ENCODE peak calls at places on chromosomes 7 and 10, in four cellular contexts. K is epithelial cell of proximal tubule, A is prostate gland, W is fibroblast of mammary gland. R is an unnamed sample.

GRCh38 chr7:26705567-26705966 is 158.8 kb downstream of the SKAP2 start:
- DNase-seq in K (peak), A (peak), W (peak), R (no peak)

GRCh38 chr7:139673230-139673629 is 104.6 kb downstream of the HIPK2 start:
- DNase-seq in K (no peak), A (no peak), W (no peak), R (no peak)

GRCh38 chr10:13404305-13404759 is 56.2 kb upstream of the SEPHS1 start:
- DNase-seq in K (no peak), A (no peak), W (no peak), R (no peak)

GRCh38 chr7:134593530-134594392 is 44.9 kb downstream of the AKR1B15 start:
- DNase-seq in K (peak), A (peak), W (peak), R (no peak)

GRCh38 chr10:101244321-101245050 is 15.2 kb upstream of the LBX1 start:
- DNase-seq in K (no peak), A (no peak), W (peak), R (no peak)

GRCh38 chr7:155796381-155797261 is 15.6 kb downstream of the SHH start:
- DNase-seq in K (no peak), A (peak), W (no peak), R (no peak)

GRCh38 chr10:92242910-92243671 is 47.8 kb downstream of the CPEB3 start:
- DNase-seq in K (no peak), A (peak), W (peak), R (no peak)

GRCh38 chr10:30493609-30494530 is 59.9 kb downstream of the MAP3K8 start:
- DNase-seq in K (no peak), A (no peak), W (peak), R (no peak)

GRCh38 chr10:27745719-27746363 is at the start of gene MKX:
- DNase-seq in K (no peak), A (peak), W (peak), R (no peak)

GRCh38 chr7:131250331-131250730 is 77.3 kb upstream of the MKLN1 start:
- DNase-seq in K (no peak), A (no peak), W (no peak), R (no peak)

GRCh38 chr7:113120647-113121046 is 2.3 kb upstream of the SMIM30 start:
- DNase-seq in K (no peak), A (no peak), W (peak), R (no peak)

GRCh38 chr7:76372984-76373833 is 14.4 kb upstream of the YWHAG start:
- DNase-seq in K (no peak), A (no peak), W (peak), R (no peak)

GRCh38 chr7:151383638-151384351 is 26.0 kb downstream of the WDR86 start:
- DNase-seq in K (no peak), A (no peak), W (no peak), R (no peak)

GRCh38 chr10:69486922-69487730 is 35.9 kb downstream of the TSPAN15 start:
- DNase-seq in K (peak), A (no peak), W (no peak), R (no peak)

GRCh38 chr7:140403878-140404564 is at the start of gene RAB19:
- DNase-seq in K (no peak), A (peak), W (no peak), R (no peak)

GRCh38 chr7:29442146-29442545 is 121.5 kb upstream of the PRR15 start:
- DNase-seq in K (no peak), A (no peak), W (peak), R (no peak)

GRCh38 chr10:15719899-15720634 is at the start of gene ITGA8:
- DNase-seq in K (no peak), A (peak), W (peak), R (no peak)

GRCh38 chr7:50308301-50309129 is 4.0 kb downstream of the IKZF1 start:
- DNase-seq in K (no peak), A (no peak), W (no peak), R (no peak)

GRCh38 chr10:71710519-71710918 is 9.1 kb downstream of the C10orf105 start:
- DNase-seq in K (no peak), A (no peak), W (no peak), R (no peak)

GRCh38 chr7:150983893-150984368 is 5.8 kb upstream of the KCNH2 start:
- DNase-seq in K (no peak), A (no peak), W (no peak), R (no peak)

GRCh38 chr7:19663816-19664531 is 44.9 kb downstream of the POLR1F start:
- DNase-seq in K (no peak), A (no peak), W (no peak), R (no peak)

GRCh38 chr7:40221836-40222235 is 87.0 kb downstream of the SUGCT start:
- DNase-seq in K (peak), A (no peak), W (peak), R (no peak)

GRCh38 chr7:101754432-101755159 is 62.8 kb upstream of the CUX1 start:
- DNase-seq in K (peak), A (no peak), W (peak), R (no peak)

GRCh38 chr10:90530526-90530925 is 327.3 kb downstream of the HTR7 start:
- DNase-seq in K (no peak), A (no peak), W (peak), R (no peak)

GRCh38 chr10:97538839-97539238 is 33.7 kb upstream of the ANKRD2 start:
- DNase-seq in K (no peak), A (no peak), W (no peak), R (no peak)

GRCh38 chr10:60234531-60234930 is 155.1 kb downstream of the ANK3 start:
- DNase-seq in K (no peak), A (no peak), W (no peak), R (no peak)

GRCh38 chr10:124946945-124947344 is 5.0 kb downstream of the ZRANB1 start:
- DNase-seq in K (no peak), A (no peak), W (no peak), R (no peak)

GRCh38 chr10:86295791-86296190 is 70.8 kb downstream of the GRID1 start:
- DNase-seq in K (no peak), A (no peak), W (no peak), R (no peak)

GRCh38 chr10:75546004-75546403 is 114.6 kb downstream of the LRMDA start:
- DNase-seq in K (no peak), A (no peak), W (no peak), R (no peak)

GRCh38 chr10:131230641-131231322 is 80.7 kb downstream of the TCERG1L start:
- DNase-seq in K (no peak), A (no peak), W (no peak), R (no peak)

GRCh38 chr7:27199820-27200760 is at the start of gene HOXA13:
- DNase-seq in K (no peak), A (peak), W (peak), R (no peak)

GRCh38 chr7:74572301-74573090 is 85.0 kb upstream of the GTF2I start:
- DNase-seq in K (no peak), A (peak), W (no peak), R (no peak)

GRCh38 chr10:110610308-110610774 is 33.8 kb upstream of the RBM20 start:
- DNase-seq in K (peak), A (peak), W (peak), R (no peak)

GRCh38 chr7:30001953-30002352 is 12.4 kb upstream of the SCRN1 start:
- DNase-seq in K (no peak), A (no peak), W (no peak), R (no peak)

GRCh38 chr7:13262929-13263530 is 575.6 kb downstream of the ARL4A start:
- DNase-seq in K (no peak), A (no peak), W (peak), R (no peak)

GRCh38 chr10:19479854-19480253 is 336.4 kb upstream of the PLXDC2 start:
- DNase-seq in K (no peak), A (no peak), W (no peak), R (no peak)

GRCh38 chr10:109820620-109821405 is 102.5 kb downstream of the XPNPEP1 start:
- DNase-seq in K (no peak), A (no peak), W (no peak), R (no peak)

GRCh38 chr7:38311329-38311937 is 38.0 kb upstream of the TARP start:
- DNase-seq in K (no peak), A (no peak), W (no peak), R (no peak)

GRCh38 chr7:38309555-38309954 is 36.1 kb upstream of the TARP start:
- DNase-seq in K (no peak), A (no peak), W (no peak), R (no peak)

GRCh38 chr7:38307640-38308039 is 34.2 kb upstream of the TARP start:
- DNase-seq in K (no peak), A (no peak), W (no peak), R (no peak)

GRCh38 chr7:38312776-38313175 is 39.3 kb upstream of the TARP start:
- DNase-seq in K (no peak), A (no peak), W (no peak), R (no peak)

DNA sequence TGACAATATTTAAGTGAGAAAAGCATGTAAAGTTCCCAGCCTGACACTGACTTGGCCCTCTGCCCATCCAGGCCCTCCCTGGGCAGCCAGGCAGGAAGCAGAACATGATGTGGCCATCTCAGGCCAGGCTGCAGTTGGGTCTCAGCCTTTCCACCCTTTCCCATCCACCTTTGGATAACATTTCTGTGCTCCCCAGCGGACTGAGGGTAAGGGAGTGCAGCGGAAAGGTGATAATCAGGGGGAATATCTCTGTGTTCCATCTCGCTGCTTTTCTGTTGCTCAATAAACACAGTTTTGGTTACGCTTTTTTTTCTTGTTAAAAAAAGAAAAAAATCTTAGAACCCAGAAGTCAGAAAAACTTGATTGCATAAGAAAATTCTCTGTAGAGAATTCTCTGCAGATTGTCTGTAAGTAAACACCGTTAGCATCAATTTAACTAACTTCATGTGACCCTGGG is 37.2 kb upstream of the TARP start:
- DNase-seq in K (no peak), A (no peak), W (peak), R (no peak)
- H3K4me3 ChIP-seq in K (peak), A (no peak), W (peak), R (no peak)

GRCh38 chr10:114550756-114551290 is 107.3 kb downstream of the ABLIM1 start:
- DNase-seq in K (no peak), A (no peak), W (peak), R (no peak)
- TF ChIP-seq CTCF in K (peak), A (peak), W (peak), R (peak)

DNA sequence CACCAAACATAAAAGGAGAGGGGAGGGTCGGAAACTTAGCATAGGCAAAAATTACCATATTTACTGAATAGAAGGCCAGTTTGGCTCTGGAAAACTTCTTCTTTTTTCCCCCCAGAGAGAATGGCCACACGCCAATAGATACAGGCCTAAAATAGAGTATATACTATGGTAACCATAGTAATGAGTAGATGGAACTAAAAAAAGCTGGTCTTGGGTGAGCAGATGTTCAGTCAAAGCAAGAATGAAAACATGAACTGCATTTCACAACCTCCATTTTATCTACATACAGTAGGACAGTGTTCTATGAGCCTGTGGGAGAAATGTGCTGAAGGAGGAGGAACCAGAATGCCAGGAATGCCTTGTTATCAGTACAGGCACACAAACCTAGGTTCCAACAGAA is 141.7 kb upstream of the SEMA3A start:
- DNase-seq in K (no peak), A (no peak), W (peak), R (no peak)
- H3K4me3 ChIP-seq in K (no peak), A (no peak), W (no peak), R (no peak)

GRCh38 chr7:1169409-1170368 is 9.7 kb upstream of the ZFAND2A start:
- DNase-seq in K (no peak), A (peak), W (peak), R (no peak)

GRCh38 chr7:1172666-1173523 is 12.9 kb upstream of the ZFAND2A start:
- DNase-seq in K (no peak), A (no peak), W (no peak), R (no peak)

GRCh38 chr7:1170741-1171501 is 10.9 kb upstream of the ZFAND2A start:
- DNase-seq in K (no peak), A (no peak), W (no peak), R (no peak)

GRCh38 chr7:1164436-1164835 is 4.4 kb upstream of the ZFAND2A start:
- DNase-seq in K (no peak), A (no peak), W (no peak), R (no peak)

DNA sequence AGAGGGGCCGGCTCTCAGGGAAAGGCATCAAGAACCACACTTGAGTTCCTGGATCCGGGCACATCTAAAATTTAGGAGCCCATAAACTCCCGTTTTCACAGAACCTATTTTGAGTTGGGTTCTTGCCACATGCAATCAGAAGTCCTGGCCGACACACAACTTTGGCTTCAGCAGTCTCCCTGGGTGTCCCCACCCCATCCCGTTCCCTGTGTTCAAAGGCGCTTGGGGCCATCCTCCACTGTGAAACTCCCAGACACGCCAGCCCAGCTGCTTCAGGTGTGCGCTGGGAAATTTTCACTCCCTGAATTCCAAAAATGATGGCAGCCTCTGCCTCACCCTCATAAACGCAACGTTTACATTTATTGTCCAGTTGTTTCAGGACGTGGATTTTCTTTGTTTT is 8.4 kb upstream of the ZFAND2A start:
- DNase-seq in K (no peak), A (no peak), W (no peak), R (no peak)
- TF ChIP-seq CTCF in K (no peak), A (no peak), W (no peak), R (no peak)

GRCh38 chr10:24239289-24239688 is 30.4 kb downstream of the KIAA1217 start:
- DNase-seq in K (no peak), A (no peak), W (no peak), R (no peak)

GRCh38 chr10:24240001-24240751 is 31.2 kb downstream of the KIAA1217 start:
- DNase-seq in K (no peak), A (peak), W (peak), R (no peak)

GRCh38 chr10:24237801-24238390 is 29.0 kb downstream of the KIAA1217 start:
- DNase-seq in K (no peak), A (no peak), W (no peak), R (no peak)

GRCh38 chr10:24241536-24241935 is 32.6 kb downstream of the KIAA1217 start:
- DNase-seq in K (no peak), A (no peak), W (no peak), R (no peak)

GRCh38 chr10:24238527-24239247 is 29.7 kb downstream of the KIAA1217 start:
- DNase-seq in K (no peak), A (peak), W (no peak), R (no peak)
- H3K4me3 ChIP-seq in K (peak), A (peak), W (no peak), R (peak)

DNA sequence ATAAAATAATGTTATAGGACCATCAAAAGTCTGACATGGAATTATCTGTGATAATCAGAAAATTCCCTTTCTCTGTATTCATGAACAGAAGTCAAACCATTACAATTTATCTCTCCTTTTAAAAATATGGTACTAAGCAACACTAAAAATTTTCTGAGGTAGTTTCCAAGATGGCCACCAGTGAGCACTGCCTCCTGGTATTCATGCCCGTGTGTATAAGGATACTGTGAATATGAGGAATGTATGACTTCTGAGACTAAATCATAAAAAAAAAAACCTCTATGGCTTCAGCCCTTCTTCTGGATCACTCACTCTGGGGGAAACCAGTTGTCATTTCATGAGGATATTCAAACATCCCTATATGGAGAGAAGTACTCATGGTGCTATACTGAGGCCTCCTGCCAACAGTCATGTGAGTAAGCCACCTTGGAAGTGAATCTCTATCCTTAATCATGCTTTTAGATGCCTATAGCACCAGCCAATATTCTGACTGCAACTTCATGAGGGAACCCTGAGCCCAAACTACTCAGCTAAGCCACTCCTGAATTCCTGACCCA is 41.1 kb downstream of the SIRT1 start:
- DNase-seq in K (no peak), A (no peak), W (peak), R (no peak)
- TF ChIP-seq CTCF in K (no peak), A (no peak), W (no peak), R (no peak)

DNA sequence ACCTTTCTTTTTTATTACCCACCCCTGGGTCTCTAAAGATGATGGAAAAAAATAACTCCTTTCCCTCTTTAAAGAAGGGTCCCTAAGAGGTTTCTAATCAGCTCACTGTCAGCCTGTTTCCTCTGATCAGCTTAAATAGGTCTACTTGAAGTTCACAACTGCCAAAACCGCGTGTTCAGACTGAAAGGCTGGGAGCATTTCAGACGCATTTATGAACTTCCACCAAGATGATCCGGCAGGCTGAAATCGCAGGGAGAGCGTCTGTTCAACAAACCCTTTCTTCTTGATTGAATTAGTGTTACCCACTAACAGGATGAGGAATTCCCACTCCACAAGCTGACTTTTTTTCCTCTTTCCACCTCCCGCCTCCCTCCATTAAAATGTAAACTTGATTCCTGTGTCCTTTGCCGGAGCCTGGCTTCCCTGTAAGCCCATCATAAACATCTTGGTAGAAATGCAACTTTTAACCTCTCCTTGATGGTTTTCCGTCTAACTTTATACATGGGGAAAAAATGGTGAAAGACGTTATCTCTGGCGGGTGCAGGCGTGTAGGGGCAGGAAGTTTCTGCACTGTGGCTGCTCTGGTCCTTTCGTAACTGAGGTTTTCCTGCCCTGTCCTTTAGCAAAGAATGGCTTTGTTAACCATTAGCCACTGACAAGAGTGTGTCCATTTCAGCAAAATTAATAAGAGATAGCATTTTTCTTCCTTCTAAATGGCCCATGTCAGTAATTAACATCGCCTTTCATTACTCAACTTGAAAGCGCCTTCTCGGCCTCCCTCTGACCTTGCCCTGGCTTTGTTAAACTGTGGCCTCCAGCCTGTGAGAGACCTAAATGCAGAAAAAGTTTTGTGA is 130.7 kb downstream of the BAMBI start:
- DNase-seq in K (no peak), A (no peak), W (no peak), R (no peak)
- H3K4me3 ChIP-seq in K (peak), A (no peak), W (no peak), R (no peak)

DNA sequence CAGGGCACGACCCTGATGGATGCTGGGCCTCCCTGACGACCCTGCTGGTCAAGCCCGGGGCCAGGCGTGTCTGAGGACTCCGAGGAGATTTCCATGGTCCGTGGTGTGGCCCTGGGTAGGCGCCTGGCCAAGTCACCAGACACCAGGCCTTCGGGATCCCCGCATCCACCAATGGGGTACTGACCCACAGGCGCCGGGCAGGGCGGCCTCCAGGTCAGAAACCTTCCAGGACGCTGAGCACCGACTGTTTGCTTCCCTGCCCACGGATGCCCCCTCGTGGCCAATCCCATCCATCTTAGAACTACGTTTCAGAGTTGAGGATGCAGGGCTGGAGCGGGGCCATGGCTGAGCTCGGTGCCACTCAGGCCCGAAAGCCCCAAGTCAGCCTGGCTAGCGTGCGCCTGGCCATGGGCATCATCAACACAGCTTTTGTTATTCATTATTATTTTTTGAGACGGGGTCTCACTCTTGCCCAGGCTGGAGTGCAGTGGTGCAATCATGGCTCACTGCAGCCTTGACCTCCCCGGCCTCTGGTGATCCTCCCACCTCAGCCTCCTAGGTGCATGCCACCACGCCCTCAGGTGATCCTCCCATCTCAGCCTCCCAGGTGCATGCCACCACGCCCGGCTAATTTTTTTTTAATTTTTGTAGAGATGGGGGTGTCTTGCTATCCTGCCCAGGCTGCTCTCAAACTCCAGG is 7.1 kb upstream of the AMZ1 start:
- DNase-seq in K (no peak), A (peak), W (peak), R (no peak)
- TF ChIP-seq CTCF in K (peak), A (peak), W (peak), R (peak)

R was measured in esophagus squamous epithelium.